ENCODE peak calls at places on chromosomes 5 and 9, in five cellular contexts. Q, U, Y, J and C are unnamed samples.

GRCh38 chr5:96141749-96142148 is 180.1 kb upstream of the ELL2 start:
- DNase-seq in Q (no peak), U (no peak), Y (no peak), J (peak), C (no peak)

GRCh38 chr9:110148384-110148783 is 59.6 kb downstream of the C9orf152 start:
- DNase-seq in Q (no peak), U (no peak), Y (no peak), J (peak), C (no peak)

GRCh38 chr5:180296778-180297177 is 4.9 kb upstream of the MAPK9 start:
- DNase-seq in Q (no peak), U (no peak), Y (no peak), J (no peak), C (no peak)

GRCh38 chr9:134276463-134277245 is 49.6 kb upstream of the RXRA start:
- DNase-seq in Q (no peak), U (no peak), Y (peak), J (no peak), C (no peak)

GRCh38 chr5:172766287-172767104 is 4.5 kb downstream of the DUSP1 start:
- DNase-seq in Q (no peak), U (no peak), Y (no peak), J (peak), C (peak)

GRCh38 chr5:159844267-159844666 is 72.0 kb upstream of the ADRA1B start:
- DNase-seq in Q (no peak), U (no peak), Y (no peak), J (no peak), C (no peak)

GRCh38 chr5:119483155-119483554 is 30.9 kb downstream of the HSD17B4 start:
- DNase-seq in Q (no peak), U (no peak), Y (no peak), J (no peak), C (no peak)

GRCh38 chr5:350355-350754 is 28.8 kb downstream of the AHRR start:
- DNase-seq in Q (no peak), U (no peak), Y (peak), J (no peak), C (no peak)

GRCh38 chr5:125478599-125478998 is 732.2 kb upstream of the ZNF608 start:
- DNase-seq in Q (no peak), U (no peak), Y (no peak), J (no peak), C (no peak)

GRCh38 chr5:131417240-131417869 is 153.5 kb downstream of the CDC42SE2 start:
- DNase-seq in Q (peak), U (peak), Y (peak), J (peak), C (peak)

GRCh38 chr5:956178-956761 is 52.3 kb upstream of the NKD2 start:
- DNase-seq in Q (no peak), U (no peak), Y (no peak), J (no peak), C (no peak)

GRCh38 chr9:81083821-81084512 is 605.4 kb downstream of the TLE1 start:
- DNase-seq in Q (no peak), U (peak), Y (no peak), J (peak), C (no peak)

GRCh38 chr9:127509261-127509954 is 58.1 kb downstream of the LRSAM1 start:
- DNase-seq in Q (no peak), U (no peak), Y (no peak), J (no peak), C (no peak)

GRCh38 chr5:54793612-54794436 is 191.6 kb downstream of the ESM1 start:
- DNase-seq in Q (no peak), U (no peak), Y (no peak), J (peak), C (no peak)

GRCh38 chr9:114034663-114035062 is 43.4 kb downstream of the AMBP start:
- DNase-seq in Q (no peak), U (no peak), Y (no peak), J (no peak), C (no peak)

GRCh38 chr9:94780516-94780950 is 54.0 kb downstream of the AOPEP start:
- DNase-seq in Q (no peak), U (peak), Y (no peak), J (no peak), C (no peak)

GRCh38 chr5:32312194-32312681 is 501 bp downstream of the MTMR12 start:
- DNase-seq in Q (peak), U (peak), Y (peak), J (peak), C (no peak)

GRCh38 chr9:105083246-105083645 is 155.3 kb upstream of the ABCA1 start:
- DNase-seq in Q (no peak), U (no peak), Y (no peak), J (no peak), C (no peak)

GRCh38 chr5:159909126-159909525 is 7.2 kb upstream of the ADRA1B start:
- DNase-seq in Q (no peak), U (no peak), Y (no peak), J (no peak), C (no peak)

GRCh38 chr5:177604116-177604521 is 4.2 kb downstream of the B4GALT7 start:
- DNase-seq in Q (no peak), U (no peak), Y (no peak), J (no peak), C (no peak)

GRCh38 chr5:88692979-88693932 is 189.7 kb downstream of the MEF2C start:
- DNase-seq in Q (no peak), U (no peak), Y (no peak), J (no peak), C (no peak)